ENCODE peak calls at places on chromosomes 3 and 15, in four cellular contexts. G is tibial artery, T is GM23248, K is Peyer's patch. Y is an unnamed sample. For H3K27me3, the result is how much of the 10 kb centered on the place peaks cover.

GRCh38 chr15:85757073-85757938 is 37.4 kb downstream of the KLHL25 start:
- DNase-seq in K (peak), G (no peak), T (no peak), Y (no peak)

GRCh38 chr15:66909381-66909890 is 156.0 kb upstream of the SMAD3 start:
- DNase-seq in T (no peak), K (no peak), G (no peak), Y (no peak)

GRCh38 chr3:15318661-15319060 is 13.7 kb downstream of the SH3BP5 start:
- DNase-seq in K (no peak), T (no peak), G (no peak), Y (no peak)

GRCh38 chr15:62515696-62516395 is 350.8 kb upstream of the C2CD4B start:
- DNase-seq in K (no peak), G (no peak), T (no peak), Y (no peak)

GRCh38 chr15:100718075-100718980 is 115.9 kb downstream of the ASB7 start:
- DNase-seq in T (no peak), G (no peak), K (no peak), Y (peak)

GRCh38 chr15:71066983-71067382 is 48.3 kb upstream of the THSD4 start:
- DNase-seq in K (no peak), T (peak), G (peak), Y (no peak)

GRCh38 chr3:127612966-127613365 is 14.8 kb downstream of the MCM2 start:
- DNase-seq in G (no peak), K (peak), T (peak), Y (no peak)

GRCh38 chr3:142916611-142917010 is 27.7 kb upstream of the PCOLCE2 start:
- DNase-seq in T (peak), G (no peak), K (no peak), Y (no peak)

GRCh38 chr3:134562055-134562454 is 76.2 kb downstream of the CEP63 start:
- DNase-seq in G (no peak), T (no peak), K (no peak), Y (no peak)

GRCh38 chr3:156389151-156389760 is 165.7 kb downstream of the SSR3 start:
- DNase-seq in T (peak), G (no peak), K (no peak), Y (no peak)

GRCh38 chr3:135097276-135097946 is 302.4 kb downstream of the EPHB1 start:
- DNase-seq in T (no peak), G (no peak), K (no peak), Y (no peak)

GRCh38 chr3:142251951-142252350 is 26.6 kb upstream of the GK5 start:
- DNase-seq in K (no peak), T (no peak), G (no peak), Y (no peak)

GRCh38 chr3:8318002-8318649 is 183.5 kb upstream of the LMCD1 start:
- DNase-seq in G (no peak), T (peak), K (no peak), Y (no peak)

GRCh38 chr3:11640009-11640673 is 3.6 kb downstream of the VGLL4 start:
- DNase-seq in G (no peak), K (no peak), T (no peak), Y (no peak)

GRCh38 chr3:11641316-11641682 is 2.4 kb downstream of the VGLL4 start:
- DNase-seq in G (no peak), K (no peak), T (peak), Y (no peak)

GRCh38 chr3:11642455-11643162 is 1.1 kb downstream of the VGLL4 start:
- DNase-seq in T (peak), G (peak), K (peak), Y (peak)

GRCh38 chr3:11641683-11642407 is 1.9 kb downstream of the VGLL4 start:
- DNase-seq in T (peak), K (no peak), G (peak), Y (no peak)

GRCh38 chr3:11643212-11644087 is at the start of gene VGLL4:
- DNase-seq in K (peak), G (peak), T (peak), Y (peak)
- H3K27ac ChIP-seq in K (peak), G (peak), T (peak), Y (peak)

GRCh38 chr3:71228156-71228885 is 355.2 kb downstream of the FOXP1 start:
- DNase-seq in T (no peak), K (no peak), G (no peak), Y (no peak)

GRCh38 chr3:71225285-71225684 is 358.2 kb downstream of the FOXP1 start:
- DNase-seq in K (no peak), G (no peak), T (peak), Y (no peak)

GRCh38 chr3:71226565-71227281 is 356.8 kb downstream of the FOXP1 start:
- DNase-seq in K (no peak), G (no peak), T (peak), Y (no peak)

GRCh38 chr3:71227344-71227743 is 356.2 kb downstream of the FOXP1 start:
- DNase-seq in T (no peak), K (no peak), G (no peak), Y (no peak)

GRCh38 chr3:71225951-71226564 is 357.5 kb downstream of the FOXP1 start:
- DNase-seq in K (no peak), T (peak), G (no peak), Y (no peak)
- H3K4me3 ChIP-seq in K (peak), T (peak), G (peak), Y (no peak)

DNA sequence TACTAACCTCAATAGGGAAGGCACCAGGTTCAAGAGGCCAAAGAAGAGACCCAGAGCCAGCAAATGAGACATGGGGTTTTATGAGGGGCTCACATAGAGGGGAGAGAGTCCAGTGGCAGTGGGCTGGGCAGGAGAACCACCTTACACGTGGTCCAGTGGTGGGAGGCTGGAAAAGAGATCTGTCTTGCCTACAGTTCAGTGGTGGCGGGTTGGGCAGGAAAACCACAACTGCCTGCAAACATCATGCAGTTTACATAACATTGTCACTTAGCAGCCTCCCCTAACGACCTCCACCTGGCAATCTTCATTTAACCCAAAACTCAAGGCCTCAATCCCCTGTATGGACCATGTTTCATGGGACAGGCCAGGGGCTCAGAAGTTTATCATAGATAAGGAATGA is 29.1 kb downstream of the CRYGS start:
- DNase-seq in G (no peak), K (no peak), T (no peak), Y (no peak)
- H3K27me3 ChIP-seq in G (under half), K (under half), T (under half), Y (under half)

GRCh38 chr3:122555275-122556071 is 8.6 kb downstream of the PARP9 start:
- DNase-seq in T (peak), G (no peak), K (no peak), Y (no peak)
- H3K27ac ChIP-seq in T (no peak), G (no peak), K (no peak), Y (no peak)